ENCODE peak calls at places on chromosome 20, in ten cellular contexts. O is body of pancreas, U is A549, Y is heart right ventricle, M is neural progenitor cell, K is fibroblast of lung, F is ovary, H is right lobe of liver, N is testis, Q is PC-3. C is an unnamed sample. For H3K9me3, the result is how much of the 10 kb centered on the place peaks cover.

GRCh38 chr20:42775866-42776265 is 413.8 kb downstream of the PTPRT start:
- DNase-seq in Y (no peak), U (no peak), N (no peak), H (no peak), O (no peak), F (no peak), K (no peak), M (no peak), Q (no peak), C (no peak)

GRCh38 chr20:7996898-7997297 is 22.7 kb downstream of the TMX4 start:
- DNase-seq in N (no peak), F (no peak), U (no peak), Y (no peak), O (no peak), Q (no peak), M (no peak), H (no peak), K (no peak), C (no peak)

GRCh38 chr20:57526885-57527566 is 2.1 kb upstream of the CTCFL start:
- DNase-seq in Y (no peak), F (no peak), M (no peak), N (peak), Q (no peak), U (no peak), O (no peak), H (no peak), K (no peak), C (no peak)

GRCh38 chr20:16271450-16271849 is 301.8 kb downstream of the KIF16B start:
- DNase-seq in M (no peak), F (no peak), O (no peak), Y (no peak), H (no peak), U (no peak), K (no peak), Q (no peak), N (no peak), C (no peak)

GRCh38 chr20:17878912-17879602 is 89.5 kb downstream of the SNX5 start:
- DNase-seq in Q (no peak), U (no peak), H (no peak), M (no peak), N (no peak), F (no peak), Y (no peak), K (no peak), O (no peak), C (no peak)

GRCh38 chr20:54920491-54920890 is 445.1 kb downstream of the DOK5 start:
- DNase-seq in O (no peak), Q (no peak), M (no peak), Y (no peak), U (no peak), N (no peak), H (no peak), F (no peak), K (no peak), C (no peak)

GRCh38 chr20:39269031-39269461 is 306.9 kb downstream of the DHX35 start:
- DNase-seq in U (peak), O (peak), M (peak), Y (peak), N (peak), Q (peak), H (peak), K (peak), F (no peak), C (peak)

GRCh38 chr20:10634683-10635411 is 39.0 kb downstream of the JAG1 start:
- DNase-seq in Y (no peak), M (no peak), H (no peak), N (no peak), U (no peak), F (no peak), K (peak), O (no peak), Q (peak), C (no peak)

GRCh38 chr20:20816969-20817368 is 104.5 kb upstream of the RALGAPA2 start:
- DNase-seq in Y (no peak), Q (no peak), H (no peak), M (no peak), O (no peak), F (no peak), N (no peak), U (no peak), K (no peak), C (no peak)

GRCh38 chr20:23166563-23166962 is 80.4 kb upstream of the CD93 start:
- DNase-seq in Q (no peak), H (no peak), U (no peak), M (no peak), Y (no peak), K (no peak), F (no peak), N (no peak), O (no peak), C (no peak)

GRCh38 chr20:38588303-38588702 is 7.3 kb downstream of the ADIG start:
- DNase-seq in Y (no peak), Q (no peak), K (no peak), H (no peak), O (no peak), U (no peak), M (no peak), N (no peak), F (no peak), C (no peak)

GRCh38 chr20:48717959-48718223 is 109.9 kb downstream of the PREX1 start:
- DNase-seq in H (no peak), K (no peak), U (no peak), Q (no peak), N (no peak), O (no peak), M (no peak), F (no peak), Y (no peak), C (no peak)

GRCh38 chr20:13788167-13788834 is 3.5 kb downstream of the NDUFAF5 start:
- DNase-seq in F (no peak), N (peak), K (peak), O (peak), H (peak), Y (no peak), U (peak), M (peak), Q (peak), C (peak)

GRCh38 chr20:13934992-13935894 is 55.2 kb downstream of the SEL1L2 start:
- DNase-seq in Y (no peak), F (no peak), N (no peak), O (no peak), U (no peak), M (no peak), Q (no peak), K (no peak), H (no peak), C (no peak)

GRCh38 chr20:56088381-56088780 is 83.1 kb upstream of the CBLN4 start:
- DNase-seq in F (no peak), Q (no peak), O (no peak), K (no peak), M (no peak), H (no peak), U (no peak), Y (no peak), N (no peak), C (no peak)

GRCh38 chr20:33262658-33263065 is 20.4 kb upstream of the BPIFB1 start:
- DNase-seq in Q (peak), U (peak), K (peak), Y (peak), N (peak), F (no peak), M (peak), H (no peak), O (peak), C (no peak)

GRCh38 chr20:58636983-58637421 is 14.1 kb upstream of the STX16 start:
- DNase-seq in Q (no peak), O (no peak), H (no peak), Y (no peak), N (no peak), K (no peak), U (no peak), F (no peak), M (peak), C (no peak)

GRCh38 chr20:62739067-62739466 is 30.4 kb downstream of the NTSR1 start:
- DNase-seq in K (no peak), U (no peak), O (no peak), M (no peak), N (no peak), Q (no peak), F (no peak), H (peak), Y (no peak), C (no peak)

GRCh38 chr20:62736407-62737071 is 27.9 kb downstream of the NTSR1 start:
- DNase-seq in Q (no peak), U (no peak), K (no peak), Y (no peak), O (no peak), N (no peak), M (no peak), H (no peak), F (no peak), C (no peak)

GRCh38 chr20:62737271-62737761 is 28.7 kb downstream of the NTSR1 start:
- DNase-seq in O (no peak), H (no peak), N (no peak), K (peak), F (no peak), U (no peak), M (no peak), Y (no peak), Q (no peak), C (peak)

GRCh38 chr20:62739581-62740285 is 31.1 kb downstream of the NTSR1 start:
- DNase-seq in K (no peak), O (no peak), Q (peak), Y (no peak), M (no peak), F (no peak), H (peak), U (no peak), N (no peak), C (peak)

DNA sequence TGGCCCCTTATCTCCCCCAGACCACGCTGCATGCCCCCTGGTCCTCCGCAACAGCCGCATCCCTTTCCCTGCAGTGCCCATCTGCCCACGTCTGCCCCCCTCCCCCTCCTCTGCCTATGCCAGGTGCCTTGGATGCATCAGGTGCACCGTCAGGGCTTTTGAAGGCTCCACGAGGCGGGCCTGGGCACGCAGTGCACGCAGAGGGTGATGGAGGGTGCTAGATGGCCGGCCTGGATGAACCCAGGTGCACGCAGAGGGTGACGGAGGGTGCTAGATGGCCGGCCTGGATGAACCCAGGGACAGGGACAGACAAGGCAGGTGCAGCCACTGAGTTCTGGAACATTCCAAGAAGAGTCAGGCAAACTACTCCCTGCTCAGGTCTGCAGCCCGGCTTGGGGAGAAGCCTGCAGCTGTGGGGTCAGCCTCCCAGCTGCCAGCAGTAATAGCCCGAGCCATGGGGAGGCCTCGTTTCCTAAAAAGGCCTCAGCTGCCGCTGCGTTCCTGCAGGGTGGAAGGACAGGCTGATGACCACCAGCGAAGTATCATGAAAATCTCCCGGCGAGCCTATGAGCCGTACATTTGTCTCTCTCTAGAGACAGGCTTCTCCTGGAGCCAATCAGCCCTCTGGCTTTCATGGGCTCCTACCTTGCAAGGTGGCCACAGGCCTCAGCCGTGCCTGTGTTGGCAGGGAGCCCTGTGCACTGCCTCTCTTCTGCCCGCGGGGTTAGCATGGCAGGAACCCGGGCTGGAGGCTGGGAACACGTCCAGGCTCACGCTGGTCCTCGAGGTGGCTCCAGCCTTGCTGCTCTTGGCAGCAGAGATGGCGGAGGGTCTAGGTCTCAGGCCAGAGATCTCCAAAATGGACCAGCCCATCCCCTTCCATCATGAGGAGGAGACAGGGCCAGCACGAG is 29.6 kb downstream of the NTSR1 start:
- DNase-seq in N (no peak), F (no peak), K (no peak), U (no peak), Y (no peak), H (peak), M (peak), Q (no peak), O (no peak), C (no peak)
- H3K27ac ChIP-seq in N (no peak), F (no peak), K (no peak), U (no peak), Y (no peak), H (no peak), M (no peak), Q (no peak), O (no peak), C (no peak)

GRCh38 chr20:46509523-46509922 is 3.8 kb downstream of the ZNF334 start:
- DNase-seq in Y (no peak), H (no peak), U (no peak), K (no peak), Q (no peak), N (no peak), M (no peak), O (no peak), F (no peak), C (no peak)
- H3K9me3 ChIP-seq in Y (under half), H (under half), U (under half), K (under half), Q (under half), N (under half), M (under half), O (under half), F (under half), C (under half)

GRCh38 chr20:3199206-3199605 is 5.3 kb downstream of the DDRGK1 start:
- DNase-seq in M (no peak), U (no peak), H (no peak), O (no peak), N (no peak), F (no peak), Q (no peak), Y (no peak), K (no peak), C (no peak)
- TF ChIP-seq CTCF in M (no peak), U (no peak), H (no peak), O (no peak), N (no peak), F (no peak), Q (no peak), Y (no peak), K (no peak), C (no peak)

GRCh38 chr20:4800676-4801449 is 79.2 kb downstream of the PRND start:
- DNase-seq in H (no peak), U (no peak), Y (no peak), K (no peak), Q (no peak), M (no peak), O (no peak), F (no peak), N (no peak), C (no peak)
- H3K27ac ChIP-seq in H (no peak), U (no peak), Y (no peak), K (no peak), Q (no peak), M (no peak), O (no peak), F (no peak), N (no peak), C (no peak)

DNA sequence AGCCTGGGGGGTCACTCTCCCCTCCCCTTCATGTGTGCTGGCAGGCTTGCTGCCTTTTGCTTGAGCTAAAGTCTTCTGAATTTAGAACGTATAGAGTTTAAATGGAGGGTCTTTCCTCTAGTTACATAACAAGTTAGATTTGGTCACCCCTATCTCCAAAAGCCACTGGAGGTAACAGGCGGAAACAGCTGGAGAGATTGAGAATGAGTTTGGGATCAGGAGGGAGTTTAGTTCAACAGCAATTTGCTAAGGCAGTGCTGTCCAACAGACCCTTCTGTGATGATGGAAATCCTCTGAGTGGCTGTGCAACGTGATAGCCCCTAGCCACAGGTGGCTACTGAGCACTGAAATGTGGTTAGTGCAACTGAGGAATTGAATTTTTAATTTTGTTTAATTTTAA is 132.8 kb downstream of the EYA2 start:
- DNase-seq in Q (no peak), N (no peak), Y (no peak), H (no peak), O (no peak), U (no peak), K (no peak), M (no peak), F (no peak), C (no peak)
- H3K9me3 ChIP-seq in Q (under half), N (under half), Y (under half), H (under half), O (under half), U (under half), K (under half), M (under half), F (under half), C (under half)

GRCh38 chr20:4998160-4998651 is 3.1 kb downstream of the SLC23A2 start:
- DNase-seq in M (peak), U (peak), F (no peak), H (no peak), Y (no peak), O (no peak), K (no peak), Q (peak), N (no peak), C (no peak)
- TF ChIP-seq CTCF in M (peak), U (no peak), F (no peak), H (no peak), Y (no peak), O (no peak), K (peak), Q (peak), N (no peak), C (no peak)

C was measured in CD4-positive, alpha-beta T cell.